ENCODE peak calls at places on chromosome 3, in seven cellular contexts. F is neuronal stem cell, P is H1, N is mesendoderm, A is trophoblast cell, J is IMR-90, G is mesenchymal stem cell. C is an unnamed sample.
A peak's percentile ranks its signal among the peaks of the same experiment; 100 is the strongest.

GRCh38 chr3:151379083-151379734 is 5.3 kb downstream of the P2RY12 start:
- DNase-seq in P (no peak), A (peak; percentile 21), F (peak; percentile 11), N (peak; percentile 60), J (no peak), G (peak; percentile 28), C (peak; percentile 65)

GRCh38 chr3:194189243-194189791 is 53.4 kb downstream of the HES1 start:
- DNase-seq in P (no peak), J (no peak), G (peak; percentile 49), A (no peak), F (no peak), N (no peak), C (no peak)

GRCh38 chr3:74469151-74469550 is 145.3 kb downstream of the CNTN3 start:
- DNase-seq in G (no peak), F (no peak), P (no peak), J (peak; percentile 68), A (no peak), N (no peak), C (no peak)

GRCh38 chr3:188468672-188469071 is 314.7 kb downstream of the LPP start:
- DNase-seq in N (no peak), P (no peak), J (no peak), G (peak; percentile 84), F (no peak), A (peak; percentile 20), C (no peak)

GRCh38 chr3:138381413-138381901 is 33.1 kb downstream of the MRAS start:
- DNase-seq in J (peak; percentile 26), P (no peak), A (no peak), F (no peak), N (no peak), G (peak; percentile 37), C (no peak)

GRCh38 chr3:38723569-38724391 is 74.3 kb upstream of the SCN5A start:
- DNase-seq in J (no peak), F (no peak), A (no peak), N (peak; percentile 31), G (no peak), P (no peak), C (no peak)

GRCh38 chr3:138400651-138401070 is 33.8 kb upstream of the ESYT3 start:
- DNase-seq in G (no peak), P (no peak), J (no peak), F (no peak), N (no peak), A (no peak), C (no peak)

GRCh38 chr3:44019736-44020135 is 221.9 kb upstream of the TOPAZ1 start:
- DNase-seq in P (no peak), G (no peak), A (no peak), J (no peak), N (peak; percentile 19), F (no peak), C (no peak)

GRCh38 chr3:55000546-55000945 is 72.7 kb upstream of the LRTM1 start:
- DNase-seq in F (no peak), J (peak; percentile 93), P (no peak), A (peak; percentile 97), N (peak; percentile 93), G (peak; percentile 94), C (no peak)

GRCh38 chr3:133894334-133895207 is 1.1 kb downstream of the RAB6B start:
- DNase-seq in G (no peak), F (no peak), P (no peak), J (no peak), A (peak; percentile 8), N (peak; percentile 59), C (peak; percentile 48)

GRCh38 chr3:38585791-38586420 is 63.6 kb downstream of the SCN5A start:
- DNase-seq in J (no peak), A (no peak), F (no peak), G (no peak), N (no peak), P (no peak), C (peak; percentile 15)

GRCh38 chr3:52333869-52334557 is 17.9 kb downstream of the DNAH1 start:
- DNase-seq in N (no peak), P (no peak), A (no peak), G (no peak), J (peak; percentile 35), F (no peak), C (no peak)

GRCh38 chr3:37833790-37834189 is 27.9 kb upstream of the CTDSPL start:
- DNase-seq in A (peak; percentile 5), J (no peak), N (peak; percentile 40), F (no peak), P (no peak), G (no peak), C (no peak)

GRCh38 chr3:52444860-52445793 is at the start of gene SEMA3G:
- DNase-seq in N (peak; percentile 89), J (peak; percentile 34), F (no peak), P (peak; percentile 56), G (peak; percentile 73), A (peak; percentile 68), C (peak; percentile 90)

GRCh38 chr3:128846501-128846900 is 32.9 kb upstream of the ACAD9 start:
- DNase-seq in G (no peak), N (no peak), F (no peak), J (no peak), P (no peak), A (no peak), C (no peak)

GRCh38 chr3:192887047-192887446 is 30.6 kb downstream of the MB21D2 start:
- DNase-seq in P (no peak), A (no peak), J (peak; percentile 52), N (peak; percentile 64), G (peak; percentile 86), F (no peak), C (no peak)

GRCh38 chr3:120092444-120092843 is 1.8 kb downstream of the GSK3B start:
- DNase-seq in F (no peak), A (no peak), G (no peak), J (no peak), N (no peak), P (no peak), C (no peak)

GRCh38 chr3:120429921-120430361 is 20.9 kb downstream of the FSTL1 start:
- DNase-seq in A (no peak), N (no peak), J (peak; percentile 78), P (no peak), F (no peak), G (peak; percentile 70), C (no peak)

GRCh38 chr3:15011174-15011573 is 53.9 kb downstream of the MRPS25 start:
- DNase-seq in J (no peak), A (peak; percentile 94), P (no peak), N (no peak), G (peak; percentile 22), F (no peak), C (no peak)

GRCh38 chr3:149765762-149766334 is 13.6 kb upstream of the COMMD2 start:
- DNase-seq in G (peak; percentile 49), F (peak; percentile 5), A (peak; percentile 55), N (peak; percentile 43), J (peak; percentile 67), P (no peak), C (no peak)

GRCh38 chr3:156732715-156733114 is 58.3 kb downstream of the TIPARP start:
- DNase-seq in J (no peak), N (no peak), F (no peak), G (no peak), P (no peak), A (no peak), C (no peak)

GRCh38 chr3:134601539-134602439 is 49.0 kb downstream of the KY start:
- DNase-seq in J (peak; percentile 70), G (peak; percentile 80), N (peak; percentile 94), F (peak; percentile 85), P (peak; percentile 29), A (peak; percentile 90), C (peak; percentile 84)

GRCh38 chr3:147372525-147373027 is 33.8 kb downstream of the ZIC4 start:
- DNase-seq in P (no peak), G (no peak), A (no peak), J (no peak), F (no peak), N (no peak), C (no peak)

GRCh38 chr3:159807137-159808028 is 181.3 kb upstream of the IL12A start:
- DNase-seq in N (no peak), G (no peak), P (no peak), J (no peak), A (no peak), F (no peak), C (no peak)

GRCh38 chr3:134562055-134562454 is 76.2 kb downstream of the CEP63 start:
- DNase-seq in P (no peak), N (no peak), A (peak; percentile 40), F (no peak), G (no peak), J (no peak), C (no peak)

DNA sequence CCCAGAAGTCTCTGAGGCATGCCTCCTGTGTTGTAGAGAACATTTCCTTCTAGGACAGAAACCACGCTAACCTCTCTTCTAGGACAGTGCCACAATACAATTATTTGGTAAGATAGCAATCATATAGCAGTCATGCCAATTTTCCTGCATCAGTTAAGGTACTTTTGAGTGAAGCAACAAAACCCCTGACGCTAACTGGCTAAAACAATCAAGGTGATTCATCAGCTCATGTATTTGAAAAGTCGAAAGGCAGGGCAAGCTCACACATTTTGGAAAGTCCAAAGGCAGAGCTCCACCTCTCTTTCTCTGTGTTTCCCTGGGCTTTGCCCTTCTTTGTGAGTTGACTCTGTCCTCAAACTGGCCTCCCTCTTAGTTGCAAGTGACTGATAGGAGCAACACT is 10.1 kb downstream of the TERC start:
- DNase-seq in P (no peak), N (no peak), J (no peak), A (no peak), F (no peak), G (no peak), C (no peak)
- H3K4ac ChIP-seq in P (no peak overlapping the region), N (no peak overlapping the region), J (no peak overlapping the region), A (no peak overlapping the region), F (no peak overlapping the region), G (no peak overlapping the region), C (no peak overlapping the region)

GRCh38 chr3:143001034-143001368 is 369 bp upstream of the U2SURP start:
- DNase-seq in F (no peak), A (no peak), P (no peak), G (no peak), N (no peak), J (no peak), C (no peak)

GRCh38 chr3:143002083-143002712 is 828 bp downstream of the U2SURP start:
- DNase-seq in F (no peak), G (peak; percentile 64), J (peak; percentile 25), N (peak; percentile 65), A (peak; percentile 29), P (no peak), C (no peak)

GRCh38 chr3:143002727-143003126 is 1.4 kb downstream of the U2SURP start:
- DNase-seq in N (no peak), F (no peak), A (no peak), J (no peak), P (no peak), G (no peak), C (no peak)

GRCh38 chr3:143000525-143000924 is 845 bp upstream of the U2SURP start:
- DNase-seq in G (peak; percentile 48), J (peak; percentile 43), F (no peak), N (peak; percentile 78), A (peak; percentile 86), P (no peak), C (no peak)

GRCh38 chr3:143001369-143002082 is at the start of gene U2SURP:
- DNase-seq in A (peak; percentile 100), N (peak; percentile 99), P (peak; percentile 86), J (peak; percentile 98), G (peak; percentile 99), F (peak; percentile 93), C (peak; percentile 98)
- H3K4ac ChIP-seq in A (peak within 1 kb of the TSS; percentile 60), N (peak within 1 kb of the TSS; percentile 49), P (peak within 1 kb of the TSS; percentile 61), J (peak within 1 kb of the TSS; percentile 89), G (peak within 1 kb of the TSS; percentile 91), F (no peak within 1 kb of the TSS), C (peak within 1 kb of the TSS; percentile 24)

GRCh38 chr3:13795816-13796215 is 84.1 kb downstream of the WNT7A start:
- DNase-seq in A (no peak), G (no peak), N (no peak), P (no peak), F (no peak), J (no peak), C (no peak)
- H3K4ac ChIP-seq in A (no peak overlapping the region), G (no peak overlapping the region), N (no peak overlapping the region), P (no peak overlapping the region), F (no peak overlapping the region), J (no peak overlapping the region), C (no peak overlapping the region)

GRCh38 chr3:197269024-197269423 is 29.4 kb downstream of the DLG1 start:
- DNase-seq in P (no peak), G (no peak), F (no peak), A (peak; percentile 76), N (no peak), J (no peak), C (no peak)
- H3K4ac ChIP-seq in P (no peak overlapping the region), G (no peak overlapping the region), F (no peak overlapping the region), A (no peak overlapping the region), N (no peak overlapping the region), J (no peak overlapping the region), C (no peak overlapping the region)

C was measured in H9.